ENCODE peak calls at places on chromosome 15, in five cellular contexts. F is T1000, V is COR-L47, S is NCI-H524, E is Daoy. J is an unnamed sample.

GRCh38 chr15:38168472-38169057 is 84.1 kb upstream of the SPRED1 start:
- DNase-seq in E (no peak), F (no peak), V (no peak), S (no peak), J (no peak)

GRCh38 chr15:43237842-43238470 is 17.1 kb upstream of the EPB42 start:
- DNase-seq in E (no peak), F (no peak), S (no peak), V (no peak), J (no peak)

GRCh38 chr15:33140326-33140725 is 54.2 kb downstream of the FMN1 start:
- DNase-seq in S (peak; percentile 61), F (no peak), V (no peak), E (no peak), J (no peak)

GRCh38 chr15:66721501-66721937 is 19.5 kb downstream of the SMAD6 start:
- DNase-seq in E (no peak), V (no peak), F (no peak), S (no peak), J (no peak)

GRCh38 chr15:79092382-79092781 is 1.8 kb upstream of the RASGRF1 start:
- DNase-seq in E (no peak), V (no peak), S (no peak), F (no peak), J (no peak)

GRCh38 chr15:35519536-35520149 is 26.3 kb downstream of the DPH6 start:
- DNase-seq in F (no peak), V (peak; percentile 55), E (peak; percentile 36), S (no peak), J (peak; percentile 41)

GRCh38 chr15:48645558-48646330 is at the start of gene FBN1:
- DNase-seq in V (no peak), S (peak; percentile 36), E (peak; percentile 88), F (peak; percentile 83), J (no peak)

GRCh38 chr15:70166506-70167087 is 68.9 kb upstream of the TLE3 start:
- DNase-seq in E (no peak), S (no peak), V (no peak), F (no peak), J (no peak)

GRCh38 chr15:31084176-31084575 is 17.3 kb downstream of the TRPM1 start:
- DNase-seq in S (no peak), V (no peak), F (no peak), E (no peak), J (no peak)

GRCh38 chr15:85767785-85768529 is 26.8 kb downstream of the KLHL25 start:
- DNase-seq in S (no peak), V (no peak), E (no peak), F (no peak), J (no peak)

GRCh38 chr15:45023659-45024320 is 795 bp downstream of the SORD start:
- DNase-seq in V (no peak), S (no peak), E (peak; percentile 43), F (no peak), J (peak; percentile 30)

GRCh38 chr15:76235186-76235826 is 76.0 kb downstream of the ETFA start:
- DNase-seq in S (peak; percentile 65), E (no peak), V (peak; percentile 44), F (no peak), J (peak; percentile 39)

GRCh38 chr15:83567318-83567717 is 86.6 kb upstream of the ADAMTSL3 start:
- DNase-seq in E (no peak), F (no peak), S (no peak), V (no peak), J (no peak)

J was measured in RCC 7860.